ENCODE peak calls at places on chromosome 9, in four cellular contexts. One of them, this sample, is unnamed.

GRCh38 chr9:4220361-4220760 is 79.5 kb downstream of the GLIS3 start:
- DNase-seq in lower lobe of right lung: no peak
- DNase-seq in right atrium auricular region: no peak
- DNase-seq in A673: no peak
- DNase-seq in this sample: no peak

GRCh38 chr9:89491688-89492087 is 6.2 kb downstream of the SEMA4D start:
- DNase-seq in right atrium auricular region: no peak
- DNase-seq in lower lobe of right lung: no peak
- DNase-seq in A673: no peak
- DNase-seq in this sample: no peak

GRCh38 chr9:98263080-98263479 is 7.6 kb upstream of the TBC1D2 start:
- DNase-seq in A673: no peak
- DNase-seq in right atrium auricular region: no peak
- DNase-seq in lower lobe of right lung: no peak
- DNase-seq in this sample: no peak

GRCh38 chr9:72038408-72038807 is 22.0 kb downstream of the C9orf57 start:
- DNase-seq in A673: no peak
- DNase-seq in right atrium auricular region: no peak
- DNase-seq in lower lobe of right lung: peak; percentile 48
- DNase-seq in this sample: no peak

GRCh38 chr9:96686638-96687335 is 31.7 kb upstream of the PRXL2C start:
- DNase-seq in right atrium auricular region: peak; percentile 87
- DNase-seq in A673: peak; percentile 84
- DNase-seq in lower lobe of right lung: peak; percentile 90
- DNase-seq in this sample: peak; percentile 86

GRCh38 chr9:126984969-126985368 is 70.4 kb downstream of the RALGPS1 start:
- DNase-seq in right atrium auricular region: no peak
- DNase-seq in A673: no peak
- DNase-seq in lower lobe of right lung: no peak
- DNase-seq in this sample: peak; percentile 81

GRCh38 chr9:4784403-4784802 is 8.3 kb upstream of the RCL1 start:
- DNase-seq in right atrium auricular region: no peak
- DNase-seq in lower lobe of right lung: no peak
- DNase-seq in A673: no peak
- DNase-seq in this sample: no peak

GRCh38 chr9:19102181-19102630 is 498 bp downstream of the HAUS6 start:
- DNase-seq in right atrium auricular region: no peak
- DNase-seq in A673: peak; percentile 47
- DNase-seq in lower lobe of right lung: peak; percentile 59
- DNase-seq in this sample: no peak

GRCh38 chr9:114392749-114393112 is 4.9 kb upstream of the AKNA start:
- DNase-seq in lower lobe of right lung: no peak
- DNase-seq in right atrium auricular region: no peak
- DNase-seq in A673: no peak
- DNase-seq in this sample: no peak

GRCh38 chr9:115672477-115673316 is 480.9 kb upstream of the PAPPA start:
- DNase-seq in right atrium auricular region: no peak
- DNase-seq in lower lobe of right lung: no peak
- DNase-seq in A673: peak; percentile 72
- DNase-seq in this sample: no peak

GRCh38 chr9:12699529-12699928 is 6.3 kb downstream of the TYRP1 start:
- DNase-seq in A673: no peak
- DNase-seq in right atrium auricular region: no peak
- DNase-seq in lower lobe of right lung: no peak
- DNase-seq in this sample: no peak
- TF ChIP-seq CTCF in A673: peak; percentile 39
- TF ChIP-seq CTCF in right atrium auricular region: no peak
- TF ChIP-seq CTCF in lower lobe of right lung: no peak
- TF ChIP-seq CTCF in this sample: no peak

DNA sequence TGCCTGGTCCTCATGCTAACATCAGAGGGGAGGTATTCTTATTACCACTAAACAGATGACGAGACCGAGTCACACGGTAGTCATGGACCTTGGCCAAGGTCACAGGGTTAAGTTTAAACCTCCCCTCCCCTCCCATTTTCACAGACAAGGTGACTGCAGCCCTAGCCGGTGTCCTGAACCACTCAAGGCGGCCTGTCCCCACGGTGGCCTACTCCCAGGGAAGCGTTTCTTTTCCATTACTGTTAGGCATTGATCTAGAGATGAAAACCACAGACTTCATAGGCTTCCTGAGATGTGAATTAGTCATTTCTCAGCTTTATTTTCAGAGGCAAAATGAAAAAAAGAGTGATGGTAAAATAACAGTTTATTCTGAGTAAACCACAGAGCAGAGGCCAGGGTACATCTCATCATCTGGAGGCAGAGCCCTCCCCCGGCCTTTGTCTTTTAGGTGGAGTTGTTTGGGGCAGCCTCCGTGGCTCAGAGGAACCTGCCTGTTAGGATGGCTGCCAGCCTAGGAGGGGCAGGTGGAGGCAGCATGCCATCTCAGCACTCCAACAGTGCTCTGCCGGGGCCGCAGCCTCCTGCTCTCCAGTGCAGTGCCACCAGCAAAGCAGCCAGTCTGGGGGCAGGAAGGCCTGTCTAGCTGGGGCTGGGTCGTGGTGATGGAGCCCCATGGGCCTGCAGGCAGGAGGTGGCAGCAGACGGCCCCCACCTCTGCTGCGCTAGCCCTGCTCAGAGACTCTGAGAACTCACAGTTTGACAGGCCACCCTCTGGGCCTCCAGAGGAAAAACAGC is 71.2 kb downstream of the RAPGEF1 start:
- DNase-seq in right atrium auricular region: no peak
- DNase-seq in A673: peak; percentile 50
- DNase-seq in lower lobe of right lung: no peak
- DNase-seq in this sample: no peak
- H3K4me3 ChIP-seq in right atrium auricular region: no peak overlapping the region
- H3K4me3 ChIP-seq in A673: no peak overlapping the region
- H3K4me3 ChIP-seq in lower lobe of right lung: no peak overlapping the region
- H3K4me3 ChIP-seq in this sample: no peak overlapping the region

GRCh38 chr9:87338075-87338989 is 159.3 kb upstream of the DAPK1 start:
- DNase-seq in lower lobe of right lung: no peak
- DNase-seq in A673: no peak
- DNase-seq in right atrium auricular region: no peak
- DNase-seq in this sample: no peak
- H3K9me3 ChIP-seq in lower lobe of right lung: no peaks in the 10 kb centered on the region
- H3K9me3 ChIP-seq in A673: no peaks in the 10 kb centered on the region
- H3K9me3 ChIP-seq in right atrium auricular region: no peaks in the 10 kb centered on the region
- H3K9me3 ChIP-seq in this sample: no peaks in the 10 kb centered on the region

GRCh38 chr9:124312290-124313265 is 54.8 kb downstream of the NEK6 start:
- DNase-seq in A673: no peak
- DNase-seq in lower lobe of right lung: no peak
- DNase-seq in right atrium auricular region: no peak
- DNase-seq in this sample: no peak
- TF ChIP-seq CTCF in A673: no peak
- TF ChIP-seq CTCF in lower lobe of right lung: no peak
- TF ChIP-seq CTCF in right atrium auricular region: no peak
- TF ChIP-seq CTCF in this sample: no peak

DNA sequence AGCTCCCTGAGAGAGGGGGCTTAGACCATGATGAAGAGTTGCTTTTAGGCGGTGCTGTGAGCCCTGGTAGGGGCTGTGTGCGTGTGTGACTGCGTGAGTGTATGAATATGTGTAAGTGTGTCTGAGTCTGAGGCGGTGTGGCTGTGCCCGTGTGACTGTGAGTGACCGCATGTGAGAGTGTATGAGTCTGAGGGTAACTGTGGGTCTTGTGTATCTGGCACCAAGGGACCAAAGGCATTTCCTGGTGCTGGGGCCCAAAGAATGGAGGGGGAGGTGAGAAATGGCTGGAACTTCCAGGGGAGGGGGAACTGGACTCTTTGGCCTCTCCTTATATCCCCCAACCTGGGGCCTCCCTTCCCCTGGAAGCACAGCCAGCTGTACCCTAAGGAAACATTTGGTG is 1.1 kb downstream of the IL11RA start:
- DNase-seq in A673: no peak
- DNase-seq in lower lobe of right lung: no peak
- DNase-seq in right atrium auricular region: no peak
- DNase-seq in this sample: no peak
- H3K4me3 ChIP-seq in A673: no peak overlapping the region
- H3K4me3 ChIP-seq in lower lobe of right lung: no peak overlapping the region
- H3K4me3 ChIP-seq in right atrium auricular region: peak overlapping the region; percentile 29
- H3K4me3 ChIP-seq in this sample: peak overlapping the region; percentile 68

DNA sequence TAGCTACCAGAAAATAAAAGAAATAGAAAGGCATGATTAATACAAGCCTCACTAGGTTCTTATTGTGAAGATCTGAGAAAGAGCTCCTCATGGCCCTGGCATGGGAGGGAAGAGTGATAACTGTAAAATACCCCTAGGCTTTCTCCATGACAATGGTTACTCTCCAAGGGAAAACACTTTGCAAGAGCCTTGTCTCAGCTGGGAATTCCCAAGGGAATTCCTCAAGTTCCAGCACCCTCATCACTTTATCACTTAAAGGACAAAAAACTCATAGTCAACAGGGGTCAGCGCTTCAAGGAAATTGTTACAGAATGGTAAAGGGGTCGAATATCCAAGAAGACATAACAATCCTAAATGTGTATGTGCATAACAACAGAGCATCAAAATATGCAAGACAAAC is 21.2 kb downstream of the SYK start:
- DNase-seq in right atrium auricular region: no peak
- DNase-seq in A673: no peak
- DNase-seq in lower lobe of right lung: no peak
- DNase-seq in this sample: no peak
- H3K9me3 ChIP-seq in right atrium auricular region: no peaks in the 10 kb centered on the region
- H3K9me3 ChIP-seq in A673: no peaks in the 10 kb centered on the region
- H3K9me3 ChIP-seq in lower lobe of right lung: no peaks in the 10 kb centered on the region
- H3K9me3 ChIP-seq in this sample: no peaks in the 10 kb centered on the region

GRCh38 chr9:892123-892522 is 50.6 kb downstream of the DMRT1 start:
- DNase-seq in A673: peak; percentile 11
- DNase-seq in lower lobe of right lung: no peak
- DNase-seq in right atrium auricular region: no peak
- DNase-seq in this sample: no peak
- TF ChIP-seq CTCF in A673: peak; percentile 25
- TF ChIP-seq CTCF in lower lobe of right lung: no peak
- TF ChIP-seq CTCF in right atrium auricular region: no peak
- TF ChIP-seq CTCF in this sample: no peak

GRCh38 chr9:70042461-70043215 is 1.0 kb upstream of the MAMDC2 start:
- DNase-seq in right atrium auricular region: no peak
- DNase-seq in A673: no peak
- DNase-seq in lower lobe of right lung: no peak
- DNase-seq in this sample: no peak

GRCh38 chr9:70031141-70031545 is 12.5 kb upstream of the MAMDC2 start:
- DNase-seq in lower lobe of right lung: no peak
- DNase-seq in A673: no peak
- DNase-seq in right atrium auricular region: no peak
- DNase-seq in this sample: no peak

GRCh38 chr9:70040506-70040905 is 3.1 kb upstream of the MAMDC2 start:
- DNase-seq in lower lobe of right lung: no peak
- DNase-seq in right atrium auricular region: no peak
- DNase-seq in A673: no peak
- DNase-seq in this sample: no peak

GRCh38 chr9:70034292-70034711 is 9.3 kb upstream of the MAMDC2 start:
- DNase-seq in A673: no peak
- DNase-seq in right atrium auricular region: no peak
- DNase-seq in lower lobe of right lung: no peak
- DNase-seq in this sample: no peak

GRCh38 chr9:70036641-70037040 is 7.0 kb upstream of the MAMDC2 start:
- DNase-seq in right atrium auricular region: no peak
- DNase-seq in lower lobe of right lung: no peak
- DNase-seq in A673: no peak
- DNase-seq in this sample: no peak
- H3K4me3 ChIP-seq in right atrium auricular region: no peak overlapping the region
- H3K4me3 ChIP-seq in lower lobe of right lung: no peak overlapping the region
- H3K4me3 ChIP-seq in A673: no peak overlapping the region
- H3K4me3 ChIP-seq in this sample: no peak overlapping the region

This sample was measured in psoas muscle.